ENCODE peak calls at places on chromosomes 13 and 19, in nine cellular contexts. P is HCT116, Q is H1, G is spleen, K is stomach, M is breast epithelium, R is GM23338, Y is vagina, D is prostate gland. W is an unnamed sample.

GRCh38 chr19:32581704-32582164 is 744 bp downstream of the PDCD5 start:
- DNase-seq in R (peak), Y (no peak), G (no peak), K (no peak), M (no peak), D (peak), P (no peak), Q (no peak), W (no peak)

GRCh38 chr13:38519229-38519910 is 167.5 kb upstream of the FREM2 start:
- DNase-seq in G (no peak), P (no peak), Y (no peak), R (peak), M (no peak), K (no peak), D (no peak), Q (peak), W (no peak)

GRCh38 chr13:21735621-21736401 is 64.9 kb downstream of the FGF9 start:
- DNase-seq in P (no peak), G (no peak), Y (no peak), K (no peak), Q (no peak), M (no peak), D (no peak), R (peak), W (no peak)

GRCh38 chr13:46621133-46621532 is 68.2 kb downstream of the LRCH1 start:
- DNase-seq in D (no peak), Y (no peak), Q (no peak), G (no peak), K (no peak), M (no peak), P (no peak), R (no peak), W (no peak)

GRCh38 chr19:29476528-29476927 is 49.3 kb upstream of the VSTM2B start:
- DNase-seq in D (no peak), Q (no peak), G (no peak), M (no peak), Y (peak), K (no peak), R (no peak), P (no peak), W (no peak)

GRCh38 chr13:77042566-77043177 is 15.7 kb upstream of the FBXL3 start:
- DNase-seq in Y (no peak), K (no peak), P (no peak), M (no peak), Q (no peak), R (no peak), D (peak), G (no peak), W (no peak)

GRCh38 chr13:21344662-21345176 is 114.4 kb downstream of the ZDHHC20 start:
- DNase-seq in D (no peak), R (no peak), K (no peak), M (no peak), Y (no peak), P (no peak), G (no peak), Q (no peak), W (peak)

GRCh38 chr13:19862511-19863313 is 737 bp downstream of the ZMYM5 start:
- DNase-seq in G (peak), K (peak), M (no peak), P (no peak), R (peak), Y (no peak), Q (no peak), D (peak), W (no peak)

GRCh38 chr13:47826481-47826880 is 174.6 kb downstream of the SUCLA2 start:
- DNase-seq in Y (no peak), Q (no peak), K (no peak), D (no peak), R (no peak), P (no peak), G (no peak), M (no peak), W (no peak)

GRCh38 chr13:51894239-51894638 is 32.5 kb downstream of the CCDC70 start:
- DNase-seq in D (no peak), R (peak), Y (no peak), M (no peak), G (no peak), P (no peak), Q (no peak), K (no peak), W (no peak)

GRCh38 chr13:51803018-51803417 is 945 bp downstream of the DHRS12 start:
- DNase-seq in K (no peak), Y (no peak), G (no peak), R (peak), Q (no peak), D (no peak), P (no peak), M (no peak), W (no peak)

GRCh38 chr13:98411617-98412310 is 165.1 kb downstream of the STK24 start:
- DNase-seq in M (no peak), R (no peak), Y (no peak), P (no peak), K (no peak), Q (no peak), D (no peak), G (no peak), W (no peak)

GRCh38 chr19:621819-622218 is 11.5 kb downstream of the POLRMT start:
- DNase-seq in Q (no peak), P (no peak), D (no peak), M (no peak), Y (no peak), K (no peak), R (no peak), G (peak), W (no peak)

GRCh38 chr13:46374710-46375109 is 12.3 kb downstream of the RUBCNL start:
- DNase-seq in Y (no peak), K (no peak), M (no peak), Q (no peak), D (no peak), G (no peak), P (no peak), R (no peak), W (peak)

GRCh38 chr13:33610471-33611015 is 207.4 kb upstream of the RFC3 start:
- DNase-seq in Q (peak), G (peak), D (peak), M (no peak), K (no peak), R (peak), P (no peak), Y (no peak), W (no peak)

GRCh38 chr19:55526216-55527196 is 10.4 kb downstream of the SBK2 start:
- DNase-seq in Y (no peak), Q (no peak), D (peak), P (no peak), K (peak), G (no peak), R (peak), M (peak), W (peak)

GRCh38 chr13:48769107-48769704 is 115.5 kb downstream of the CYSLTR2 start:
- DNase-seq in R (peak), G (no peak), P (peak), Y (no peak), K (peak), Q (peak), D (peak), M (peak), W (peak)

GRCh38 chr13:94182185-94182761 is 297.2 kb downstream of the DCT start:
- DNase-seq in Y (no peak), M (no peak), Q (no peak), D (no peak), R (no peak), G (no peak), P (no peak), K (no peak), W (no peak)

GRCh38 chr13:50415428-50415827 is 400.2 kb downstream of the KCNRG start:
- DNase-seq in Y (no peak), K (no peak), D (no peak), Q (no peak), P (no peak), R (no peak), G (no peak), M (no peak), W (no peak)

GRCh38 chr19:39448271-39448670 is 2.9 kb downstream of the SUPT5H start:
- DNase-seq in P (no peak), G (peak), R (no peak), Y (no peak), D (no peak), K (no peak), Q (no peak), M (no peak), W (peak)

GRCh38 chr13:31032574-31033095 is 100.2 kb downstream of the TEX26 start:
- DNase-seq in K (no peak), P (no peak), Y (no peak), M (no peak), D (no peak), G (no peak), R (no peak), Q (no peak), W (no peak)

GRCh38 chr13:48316826-48317510 is 13.4 kb downstream of the RB1 start:
- DNase-seq in D (no peak), Q (no peak), M (no peak), R (no peak), K (no peak), Y (no peak), P (no peak), G (peak), W (no peak)

GRCh38 chr19:860481-861098 is 1.1 kb downstream of the CFD start:
- DNase-seq in M (no peak), P (peak), K (peak), D (peak), G (peak), Q (no peak), Y (no peak), R (peak), W (peak)

GRCh38 chr19:46862504-46862835 is 1.7 kb downstream of the ARHGAP35 start:
- DNase-seq in Y (no peak), M (no peak), R (no peak), K (no peak), D (no peak), P (no peak), Q (no peak), G (no peak), W (no peak)

GRCh38 chr19:7679017-7679720 is 1.5 kb upstream of the TRAPPC5 start:
- DNase-seq in M (no peak), D (peak), P (no peak), Y (no peak), K (no peak), R (no peak), Q (no peak), G (peak), W (peak)

GRCh38 chr13:24176351-24177101 is 16.0 kb downstream of the SPATA13 start:
- DNase-seq in R (no peak), K (no peak), P (no peak), D (no peak), Q (no peak), Y (no peak), G (no peak), M (no peak), W (no peak)

GRCh38 chr13:45879666-45880065 is 28.1 kb upstream of the SIAH3 start:
- DNase-seq in M (peak), P (peak), D (no peak), R (peak), Y (no peak), G (no peak), Q (no peak), K (peak), W (no peak)

GRCh38 chr19:1651061-1651547 is 1.3 kb downstream of the TCF3 start:
- DNase-seq in K (no peak), Q (no peak), M (no peak), D (no peak), G (peak), R (peak), P (no peak), Y (no peak), W (no peak)

GRCh38 chr13:113792821-113793717 is 34.0 kb downstream of the TMEM255B start:
- DNase-seq in K (no peak), D (no peak), Y (no peak), P (no peak), G (peak), M (peak), Q (no peak), R (no peak), W (no peak)

GRCh38 chr19:47704024-47704423 is 9.2 kb upstream of the EHD2 start:
- DNase-seq in Q (no peak), D (no peak), Y (no peak), R (no peak), P (no peak), K (no peak), G (no peak), M (no peak), W (no peak)

GRCh38 chr13:40433577-40433976 is 232.9 kb downstream of the FOXO1 start:
- DNase-seq in Y (no peak), D (no peak), P (no peak), G (peak), Q (no peak), M (no peak), R (no peak), K (no peak), W (no peak)

GRCh38 chr13:111492341-111492945 is 172.0 kb downstream of the TEX29 start:
- DNase-seq in R (no peak), M (peak), Q (no peak), K (peak), D (no peak), P (no peak), Y (no peak), G (no peak), W (no peak)

GRCh38 chr19:6707658-6708018 is 12.8 kb downstream of the C3 start:
- DNase-seq in Y (no peak), D (no peak), K (no peak), G (peak), P (no peak), R (no peak), Q (no peak), M (no peak), W (no peak)

GRCh38 chr13:75347457-75347856 is 134.5 kb downstream of the TBC1D4 start:
- DNase-seq in M (no peak), K (no peak), Y (no peak), G (no peak), R (no peak), P (no peak), Q (no peak), D (no peak), W (no peak)

GRCh38 chr13:44768233-44768632 is 192.1 kb upstream of the TSC22D1 start:
- DNase-seq in K (no peak), P (no peak), G (no peak), R (no peak), M (no peak), D (no peak), Q (no peak), Y (no peak), W (no peak)

GRCh38 chr13:98664047-98664446 is 87.1 kb upstream of the STK24 start:
- DNase-seq in D (no peak), R (no peak), M (no peak), P (peak), K (no peak), Y (no peak), G (no peak), Q (no peak), W (no peak)

GRCh38 chr13:57631607-57632275 is at the start of gene PCDH17:
- DNase-seq in D (no peak), G (peak), Y (no peak), R (peak), Q (no peak), P (no peak), K (peak), M (peak), W (no peak)

DNA sequence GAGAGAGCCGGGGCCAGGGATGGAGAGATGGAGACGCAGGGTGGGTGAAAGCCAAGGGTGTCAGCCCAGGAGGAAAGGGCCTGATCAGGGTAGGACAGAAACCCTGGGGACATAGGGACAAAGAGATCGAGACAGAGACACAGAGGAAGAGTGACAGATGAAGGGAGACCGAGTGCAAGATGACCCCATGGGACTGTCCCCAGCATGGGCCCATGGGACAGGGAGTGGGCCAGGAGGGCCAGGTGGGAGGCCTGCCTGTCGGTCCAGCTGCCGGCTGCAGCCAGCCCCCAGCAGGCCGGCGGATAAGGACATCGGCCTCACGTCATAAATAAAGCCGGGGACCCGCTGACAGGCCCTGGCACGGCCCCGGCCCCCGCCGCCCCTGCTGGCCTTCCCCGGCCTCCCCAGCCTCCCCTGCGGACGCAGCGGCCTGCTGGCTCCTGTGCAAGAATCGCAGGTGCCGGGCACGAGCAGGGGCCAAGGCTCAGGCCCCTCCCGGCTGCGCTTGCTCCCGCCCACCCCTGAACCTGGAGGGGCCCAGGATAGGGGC is 6.3 kb downstream of the REX1BD start:
- DNase-seq in P (no peak), M (no peak), D (no peak), G (no peak), Q (no peak), K (no peak), R (no peak), Y (no peak), W (no peak)
- H3K4me3 ChIP-seq in P (peak), M (peak), D (peak), G (no peak), Q (peak), K (peak), R (peak), Y (peak), W (peak)

DNA sequence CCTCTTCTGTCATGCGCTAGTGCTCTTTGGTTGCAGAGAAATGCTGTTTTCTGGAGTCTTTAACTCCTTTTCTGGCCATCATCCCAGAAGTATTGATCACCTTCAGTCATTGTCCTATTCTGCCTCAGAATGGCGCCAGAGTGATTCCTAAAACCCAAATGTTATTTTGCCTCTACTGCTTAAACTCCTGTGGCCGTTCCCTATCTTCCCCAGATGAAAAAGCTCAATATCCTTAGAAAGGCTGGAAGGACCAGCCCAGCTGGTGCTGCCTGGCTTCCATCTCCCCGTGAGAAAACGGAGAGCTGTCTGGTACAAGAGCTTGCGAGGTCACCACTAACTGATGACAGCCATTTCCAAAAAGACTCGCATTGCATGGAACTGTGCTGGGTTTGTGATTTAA is 179.1 kb downstream of the RBM26 start:
- DNase-seq in P (no peak), Q (no peak), G (no peak), Y (no peak), M (no peak), K (no peak), R (peak), D (no peak), W (no peak)
- TF ChIP-seq CTCF in P (no peak), Q (no peak), G (no peak), Y (no peak), M (no peak), K (no peak), R (peak), D (no peak), W (no peak)

GRCh38 chr19:13986348-13986904 is 19.7 kb downstream of the RFX1 start:
- DNase-seq in D (peak), Y (no peak), K (peak), M (no peak), Q (peak), P (no peak), G (peak), R (peak), W (peak)
- TF ChIP-seq POLR2AphosphoS5 in D (peak), Y (no peak), K (no peak), M (no peak), Q (peak), P (no peak), G (peak), R (peak), W (peak)

DNA sequence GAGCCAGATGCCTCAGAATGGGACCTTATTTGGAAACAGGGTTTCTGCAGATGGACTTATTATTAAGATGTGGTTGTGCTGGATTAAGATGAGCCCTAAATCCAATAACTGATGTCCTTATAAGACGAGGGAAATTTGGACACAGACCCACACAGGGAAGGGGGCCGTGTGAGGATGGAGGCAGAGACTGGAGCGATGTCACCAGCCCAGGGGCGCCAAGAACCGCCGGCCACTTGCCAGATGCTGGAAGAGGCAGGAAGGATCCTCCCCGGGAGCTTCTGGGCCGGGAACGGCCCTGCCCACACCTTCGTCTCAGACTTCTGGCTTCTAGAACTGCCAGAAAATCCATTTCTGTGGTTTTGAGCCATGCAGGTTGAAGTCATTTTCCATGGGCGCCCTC is 26.6 kb downstream of the GNG7 start:
- DNase-seq in G (no peak), M (no peak), K (no peak), Y (no peak), P (no peak), D (no peak), R (no peak), Q (no peak), W (no peak)
- H3K4me3 ChIP-seq in G (no peak), M (no peak), K (no peak), Y (no peak), P (no peak), D (no peak), R (no peak), Q (no peak), W (no peak)

DNA sequence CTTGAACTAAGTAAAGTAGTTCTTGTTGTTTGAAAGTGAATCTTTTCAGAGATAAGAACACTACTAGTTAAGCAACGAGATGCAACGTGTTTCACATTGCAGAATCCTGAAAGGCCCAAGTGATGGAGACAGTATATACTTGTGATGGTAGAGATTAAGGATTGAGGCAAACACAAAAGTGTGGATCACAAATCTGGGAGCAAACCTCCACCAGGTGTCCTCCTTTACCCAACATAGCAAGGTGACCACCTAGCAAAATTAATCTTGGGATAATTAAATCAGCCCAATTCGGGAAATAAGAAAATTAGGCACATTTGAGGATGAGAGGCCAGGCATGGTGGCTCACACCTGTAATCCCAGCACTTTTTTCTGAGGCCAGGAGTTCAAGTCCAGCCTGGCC is 563.9 kb downstream of the DACH1 start:
- DNase-seq in M (no peak), R (peak), G (no peak), D (no peak), P (no peak), Y (no peak), K (no peak), Q (no peak), W (no peak)
- TF ChIP-seq CTCF in M (no peak), R (peak), G (no peak), D (no peak), P (peak), Y (no peak), K (no peak), Q (no peak), W (no peak)

DNA sequence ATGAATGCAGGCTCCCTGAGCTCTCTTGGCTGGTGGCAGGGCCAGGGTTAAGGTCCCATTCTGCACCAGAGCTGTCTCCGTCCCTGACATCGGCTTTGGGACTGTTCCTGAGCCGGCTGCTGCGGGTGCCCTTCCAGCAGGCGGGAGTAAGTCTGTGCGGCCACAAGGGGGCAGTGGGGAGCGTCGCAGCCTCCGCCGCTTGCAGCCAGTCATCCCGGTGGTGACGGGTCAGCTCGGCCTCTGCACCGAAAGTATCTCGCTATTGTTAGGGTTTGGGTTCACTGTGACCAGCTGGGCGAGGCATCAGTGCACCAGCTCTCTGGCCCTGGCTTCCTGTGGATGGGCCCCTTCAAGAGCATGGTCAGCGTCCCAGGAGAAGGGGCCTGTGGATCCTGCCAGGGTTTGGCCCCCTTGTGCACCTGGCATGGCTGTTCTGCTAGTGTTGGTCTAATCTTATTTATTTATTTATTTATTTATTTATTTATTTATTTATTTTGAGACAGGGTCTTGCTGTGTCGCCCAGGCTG is 15.1 kb downstream of the NDUFB7 start:
- DNase-seq in R (peak), Y (no peak), G (peak), D (peak), Q (peak), M (peak), P (peak), K (peak), W (peak)
- TF ChIP-seq POLR2AphosphoS5 in R (no peak), Y (no peak), G (peak), D (peak), Q (no peak), M (no peak), P (no peak), K (no peak), W (no peak)

W was measured in HL-60.